ENCODE peak calls at places on chromosomes 12 and 14, in five cellular contexts. G is cardiac muscle cell, T is skeletal muscle cell, L is A549, K is AG10803. B is an unnamed sample.

GRCh38 chr12:93741741-93742085 is 64.5 kb downstream of the CRADD start:
- DNase-seq in L (peak; percentile 25), T (no peak), G (peak; percentile 33), K (peak; percentile 38), B (no peak)

GRCh38 chr14:87108726-87109125 is 884.3 kb downstream of the GALC start:
- DNase-seq in L (no peak), T (peak; percentile 30), G (peak; percentile 38), K (peak; percentile 96), B (no peak)

GRCh38 chr14:79749051-79749450 is 462.3 kb downstream of the DIO2 start:
- DNase-seq in K (no peak), L (no peak), T (no peak), G (no peak), B (no peak)

GRCh38 chr14:85487215-85487614 is 42.7 kb upstream of the FLRT2 start:
- DNase-seq in L (no peak), T (peak; percentile 26), G (no peak), K (peak; percentile 95), B (no peak)

GRCh38 chr12:107568718-107569117 is 116.9 kb upstream of the PWP1 start:
- DNase-seq in G (no peak), L (no peak), T (no peak), K (peak; percentile 50), B (no peak)

GRCh38 chr12:25130741-25131188 is 64.2 kb downstream of the DNAI7 start:
- DNase-seq in L (peak; percentile 44), K (peak; percentile 57), G (peak; percentile 59), T (no peak), B (no peak)

GRCh38 chr12:102172436-102172835 is 25.2 kb downstream of the PMCH start:
- DNase-seq in T (peak; percentile 51), K (peak; percentile 79), L (no peak), G (peak; percentile 78), B (no peak)

GRCh38 chr14:75822522-75823288 is 159.1 kb downstream of the TGFB3 start:
- DNase-seq in K (peak; percentile 81), G (peak; percentile 76), L (no peak), T (peak; percentile 70), B (no peak)

GRCh38 chr14:99468836-99469592 is 11.6 kb downstream of the SETD3 start:
- DNase-seq in K (no peak), T (no peak), G (no peak), L (no peak), B (no peak)

GRCh38 chr14:99598774-99599173 is 5.2 kb downstream of the CCDC85C start:
- DNase-seq in T (no peak), G (no peak), L (no peak), K (no peak), B (no peak)

GRCh38 chr12:68980476-68981212 is 47.7 kb upstream of the CPM start:
- DNase-seq in G (no peak), L (no peak), T (no peak), K (no peak), B (no peak)

GRCh38 chr14:77682158-77682553 is 25.7 kb downstream of the ALKBH1 start:
- DNase-seq in K (peak; percentile 18), L (no peak), T (no peak), G (peak; percentile 11), B (no peak)

GRCh38 chr12:2064078-2064507 is 11.3 kb downstream of the CACNA1C start:
- DNase-seq in K (peak; percentile 42), G (peak; percentile 71), L (no peak), T (no peak), B (no peak)

GRCh38 chr14:61080591-61081010 is 99.6 kb downstream of the SLC38A6 start:
- DNase-seq in G (no peak), K (peak; percentile 97), T (peak; percentile 97), L (no peak), B (no peak)

GRCh38 chr12:12467222-12467621 is 95.4 kb downstream of the DUSP16 start:
- DNase-seq in G (no peak), L (no peak), T (no peak), K (no peak), B (no peak)

GRCh38 chr12:108122644-108123043 is 6.4 kb upstream of the WSCD2 start:
- DNase-seq in K (no peak), G (no peak), L (no peak), T (no peak), B (no peak)

GRCh38 chr14:98062083-98062482 is 1209.9 kb downstream of the BCL11B start:
- DNase-seq in T (no peak), L (no peak), K (no peak), G (no peak), B (no peak)

GRCh38 chr14:102819176-102819628 is 42.0 kb downstream of the TRAF3 start:
- DNase-seq in G (no peak), T (no peak), K (peak; percentile 31), L (no peak), B (no peak)

GRCh38 chr14:52834440-52834842 is 43.0 kb upstream of the GNPNAT1 start:
- DNase-seq in T (peak; percentile 64), G (peak; percentile 75), K (peak; percentile 78), L (peak; percentile 68), B (no peak)

GRCh38 chr12:64656429-64656828 is 46.1 kb downstream of the RASSF3 start:
- DNase-seq in G (no peak), K (no peak), T (no peak), L (no peak), B (no peak)

GRCh38 chr14:61887628-61888027 is 125.4 kb downstream of the SNAPC1 start:
- DNase-seq in K (no peak), T (no peak), L (no peak), G (no peak), B (no peak)

GRCh38 chr12:25979563-25979962 is 21.1 kb downstream of the RASSF8 start:
- DNase-seq in K (peak; percentile 46), G (no peak), T (no peak), L (no peak), B (no peak)

GRCh38 chr14:100660498-100661339 is 66.0 kb upstream of the DLK1 start:
- DNase-seq in T (no peak), K (no peak), G (no peak), L (no peak), B (peak; percentile 84)

GRCh38 chr14:77036484-77037337 is 8.2 kb upstream of the IRF2BPL start:
- DNase-seq in T (no peak), G (peak; percentile 29), L (no peak), K (no peak), B (no peak)

GRCh38 chr12:92028039-92028709 is 117.5 kb downstream of the BTG1 start:
- DNase-seq in K (peak; percentile 21), G (peak; percentile 87), T (peak; percentile 77), L (no peak), B (no peak)

GRCh38 chr12:47216150-47216677 is 136.5 kb upstream of the AMIGO2 start:
- DNase-seq in L (no peak), K (no peak), T (no peak), G (no peak), B (no peak)

GRCh38 chr14:58646479-58646878 is 8.7 kb downstream of the DACT1 start:
- DNase-seq in T (no peak), G (no peak), K (no peak), L (no peak), B (no peak)

B was measured in adrenal gland.